ENCODE peak calls at places on chromosomes 5 and 9, in eight cellular contexts. One of them, this sample, is unnamed. For H3K9me3 and H3K4me1, the result is how much of the 10 kb centered on the place peaks cover.

GRCh38 chr5:148970228-148970627 is 92.6 kb downstream of the SH3TC2 start:
- DNase-seq in uterus: no peak
- DNase-seq in iPS DF 6.9: no peak
- DNase-seq in CD8-positive, alpha-beta T cell: no peak
- DNase-seq in A549: no peak
- DNase-seq in IMR-90: no peak
- DNase-seq in astrocyte: no peak
- DNase-seq in cardiac muscle cell: no peak
- DNase-seq in this sample: no peak

GRCh38 chr9:72858089-72858912 is 94.6 kb downstream of the ALDH1A1 start:
- DNase-seq in uterus: no peak
- DNase-seq in iPS DF 6.9: no peak
- DNase-seq in CD8-positive, alpha-beta T cell: no peak
- DNase-seq in A549: peak
- DNase-seq in IMR-90: no peak
- DNase-seq in astrocyte: no peak
- DNase-seq in cardiac muscle cell: no peak
- DNase-seq in this sample: peak

GRCh38 chr5:132436936-132437335 is 53.6 kb downstream of the IRF1 start:
- DNase-seq in uterus: no peak
- DNase-seq in iPS DF 6.9: no peak
- DNase-seq in CD8-positive, alpha-beta T cell: peak
- DNase-seq in A549: no peak
- DNase-seq in IMR-90: no peak
- DNase-seq in astrocyte: no peak
- DNase-seq in cardiac muscle cell: no peak
- DNase-seq in this sample: no peak

GRCh38 chr5:158458086-158458485 is 599.1 kb upstream of the CLINT1 start:
- DNase-seq in uterus: no peak
- DNase-seq in iPS DF 6.9: no peak
- DNase-seq in CD8-positive, alpha-beta T cell: no peak
- DNase-seq in A549: no peak
- DNase-seq in IMR-90: no peak
- DNase-seq in astrocyte: no peak
- DNase-seq in cardiac muscle cell: no peak
- DNase-seq in this sample: no peak

GRCh38 chr9:70229026-70229425 is 29.8 kb upstream of the SMC5 start:
- DNase-seq in uterus: peak
- DNase-seq in iPS DF 6.9: no peak
- DNase-seq in CD8-positive, alpha-beta T cell: no peak
- DNase-seq in A549: no peak
- DNase-seq in IMR-90: no peak
- DNase-seq in astrocyte: no peak
- DNase-seq in cardiac muscle cell: peak
- DNase-seq in this sample: no peak

GRCh38 chr5:71748360-71748759 is 29.3 kb downstream of the CARTPT start:
- DNase-seq in uterus: no peak
- DNase-seq in iPS DF 6.9: no peak
- DNase-seq in CD8-positive, alpha-beta T cell: no peak
- DNase-seq in A549: no peak
- DNase-seq in IMR-90: no peak
- DNase-seq in astrocyte: no peak
- DNase-seq in cardiac muscle cell: no peak
- DNase-seq in this sample: no peak

GRCh38 chr9:121023064-121023463 is 27.0 kb downstream of the C5 start:
- DNase-seq in uterus: no peak
- DNase-seq in iPS DF 6.9: no peak
- DNase-seq in CD8-positive, alpha-beta T cell: no peak
- DNase-seq in A549: peak
- DNase-seq in IMR-90: no peak
- DNase-seq in astrocyte: peak
- DNase-seq in cardiac muscle cell: no peak
- DNase-seq in this sample: peak

GRCh38 chr9:94663139-94663538 is 23.8 kb upstream of the FBP1 start:
- DNase-seq in uterus: no peak
- DNase-seq in iPS DF 6.9: no peak
- DNase-seq in CD8-positive, alpha-beta T cell: no peak
- DNase-seq in A549: no peak
- DNase-seq in IMR-90: no peak
- DNase-seq in astrocyte: no peak
- DNase-seq in cardiac muscle cell: no peak
- DNase-seq in this sample: no peak

GRCh38 chr5:52964138-52964537 is 25.0 kb upstream of the ITGA2 start:
- DNase-seq in uterus: no peak
- DNase-seq in iPS DF 6.9: no peak
- DNase-seq in CD8-positive, alpha-beta T cell: no peak
- DNase-seq in A549: no peak
- DNase-seq in IMR-90: peak
- DNase-seq in astrocyte: no peak
- DNase-seq in cardiac muscle cell: no peak
- DNase-seq in this sample: no peak

GRCh38 chr5:111115229-111115628 is 23.1 kb downstream of the WDR36 start:
- DNase-seq in uterus: no peak
- DNase-seq in iPS DF 6.9: no peak
- DNase-seq in CD8-positive, alpha-beta T cell: no peak
- DNase-seq in A549: no peak
- DNase-seq in IMR-90: no peak
- DNase-seq in astrocyte: no peak
- DNase-seq in cardiac muscle cell: no peak
- DNase-seq in this sample: no peak

GRCh38 chr5:16666140-16666860 is 49.5 kb upstream of the RETREG1 start:
- DNase-seq in uterus: no peak
- DNase-seq in iPS DF 6.9: no peak
- DNase-seq in CD8-positive, alpha-beta T cell: peak
- DNase-seq in A549: no peak
- DNase-seq in IMR-90: no peak
- DNase-seq in astrocyte: no peak
- DNase-seq in cardiac muscle cell: no peak
- DNase-seq in this sample: no peak

GRCh38 chr5:138752341-138752950 is 779 bp upstream of the CTNNA1 start:
- DNase-seq in uterus: peak
- DNase-seq in iPS DF 6.9: no peak
- DNase-seq in CD8-positive, alpha-beta T cell: peak
- DNase-seq in A549: peak
- DNase-seq in IMR-90: no peak
- DNase-seq in astrocyte: no peak
- DNase-seq in cardiac muscle cell: peak
- DNase-seq in this sample: peak

GRCh38 chr9:127629468-127630081 is 17.5 kb downstream of the STXBP1 start:
- DNase-seq in uterus: no peak
- DNase-seq in iPS DF 6.9: no peak
- DNase-seq in CD8-positive, alpha-beta T cell: no peak
- DNase-seq in A549: no peak
- DNase-seq in IMR-90: peak
- DNase-seq in astrocyte: no peak
- DNase-seq in cardiac muscle cell: no peak
- DNase-seq in this sample: no peak

GRCh38 chr5:107670028-107670926 is 460 bp downstream of the EFNA5 start:
- DNase-seq in uterus: no peak
- DNase-seq in iPS DF 6.9: no peak
- DNase-seq in CD8-positive, alpha-beta T cell: no peak
- DNase-seq in A549: peak
- DNase-seq in IMR-90: peak
- DNase-seq in astrocyte: peak
- DNase-seq in cardiac muscle cell: peak
- DNase-seq in this sample: peak

GRCh38 chr9:70491798-70492736 is 77.6 kb upstream of the KLF9 start:
- DNase-seq in uterus: no peak
- DNase-seq in iPS DF 6.9: no peak
- DNase-seq in CD8-positive, alpha-beta T cell: no peak
- DNase-seq in A549: no peak
- DNase-seq in IMR-90: no peak
- DNase-seq in astrocyte: no peak
- DNase-seq in cardiac muscle cell: no peak
- DNase-seq in this sample: no peak

GRCh38 chr5:143063175-143063970 is 293.2 kb downstream of the ARHGAP26 start:
- DNase-seq in uterus: peak
- DNase-seq in iPS DF 6.9: no peak
- DNase-seq in CD8-positive, alpha-beta T cell: no peak
- DNase-seq in A549: no peak
- DNase-seq in IMR-90: peak
- DNase-seq in astrocyte: no peak
- DNase-seq in cardiac muscle cell: peak
- DNase-seq in this sample: no peak

GRCh38 chr5:141422742-141423291 is 2.0 kb downstream of the PCDHGA11 start:
- DNase-seq in uterus: no peak
- DNase-seq in iPS DF 6.9: no peak
- DNase-seq in CD8-positive, alpha-beta T cell: no peak
- DNase-seq in A549: no peak
- DNase-seq in IMR-90: no peak
- DNase-seq in astrocyte: no peak
- DNase-seq in cardiac muscle cell: no peak
- DNase-seq in this sample: no peak

GRCh38 chr5:141420855-141421488 is at the start of gene PCDHGA11:
- DNase-seq in uterus: no peak
- DNase-seq in iPS DF 6.9: no peak
- DNase-seq in CD8-positive, alpha-beta T cell: no peak
- DNase-seq in A549: no peak
- DNase-seq in IMR-90: peak
- DNase-seq in astrocyte: peak
- DNase-seq in cardiac muscle cell: no peak
- DNase-seq in this sample: peak

GRCh38 chr5:141419074-141419880 is 1.6 kb upstream of the PCDHGA11 start:
- DNase-seq in uterus: no peak
- DNase-seq in iPS DF 6.9: no peak
- DNase-seq in CD8-positive, alpha-beta T cell: no peak
- DNase-seq in A549: no peak
- DNase-seq in IMR-90: no peak
- DNase-seq in astrocyte: no peak
- DNase-seq in cardiac muscle cell: no peak
- DNase-seq in this sample: no peak

DNA sequence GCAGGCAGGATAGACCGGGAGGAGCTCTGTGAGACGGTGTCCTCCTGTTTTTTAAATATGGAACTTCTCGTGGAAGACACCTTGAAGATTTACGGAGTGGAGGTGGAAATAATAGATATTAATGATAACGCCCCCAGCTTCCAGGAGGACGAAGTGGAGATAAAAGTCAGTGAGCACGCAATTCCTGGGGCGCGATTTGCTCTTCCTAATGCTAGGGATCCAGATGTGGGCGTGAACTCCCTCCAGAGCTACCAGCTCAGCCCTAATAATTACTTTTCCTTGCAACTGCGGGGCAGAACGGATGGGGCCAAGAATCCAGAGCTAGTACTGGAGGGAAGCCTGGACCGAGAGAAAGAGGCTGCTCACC is 621 bp downstream of the PCDHGA11 start:
- DNase-seq in uterus: no peak
- DNase-seq in iPS DF 6.9: no peak
- DNase-seq in CD8-positive, alpha-beta T cell: no peak
- DNase-seq in A549: no peak
- DNase-seq in IMR-90: no peak
- DNase-seq in astrocyte: no peak
- DNase-seq in cardiac muscle cell: no peak
- DNase-seq in this sample: no peak
- H3K9me3 ChIP-seq in uterus: under half
- H3K9me3 ChIP-seq in iPS DF 6.9: under half
- H3K9me3 ChIP-seq in CD8-positive, alpha-beta T cell: under half
- H3K9me3 ChIP-seq in A549: half or more
- H3K9me3 ChIP-seq in IMR-90: half or more
- H3K9me3 ChIP-seq in astrocyte: half or more
- H3K9me3 ChIP-seq in cardiac muscle cell: under half
- H3K9me3 ChIP-seq in this sample: under half

GRCh38 chr5:14240366-14240765 is 97.2 kb downstream of the TRIO start:
- DNase-seq in uterus: no peak
- DNase-seq in iPS DF 6.9: no peak
- DNase-seq in CD8-positive, alpha-beta T cell: no peak
- DNase-seq in A549: no peak
- DNase-seq in IMR-90: peak
- DNase-seq in astrocyte: peak
- DNase-seq in cardiac muscle cell: no peak
- DNase-seq in this sample: peak

GRCh38 chr5:14244721-14245518 is 101.8 kb downstream of the TRIO start:
- DNase-seq in uterus: no peak
- DNase-seq in iPS DF 6.9: no peak
- DNase-seq in CD8-positive, alpha-beta T cell: no peak
- DNase-seq in A549: no peak
- DNase-seq in IMR-90: peak
- DNase-seq in astrocyte: peak
- DNase-seq in cardiac muscle cell: no peak
- DNase-seq in this sample: peak

GRCh38 chr5:14242447-14242846 is 99.3 kb downstream of the TRIO start:
- DNase-seq in uterus: no peak
- DNase-seq in iPS DF 6.9: no peak
- DNase-seq in CD8-positive, alpha-beta T cell: no peak
- DNase-seq in A549: no peak
- DNase-seq in IMR-90: no peak
- DNase-seq in astrocyte: no peak
- DNase-seq in cardiac muscle cell: no peak
- DNase-seq in this sample: no peak

GRCh38 chr5:14243768-14244167 is 100.6 kb downstream of the TRIO start:
- DNase-seq in uterus: no peak
- DNase-seq in iPS DF 6.9: no peak
- DNase-seq in CD8-positive, alpha-beta T cell: no peak
- DNase-seq in A549: no peak
- DNase-seq in IMR-90: no peak
- DNase-seq in astrocyte: no peak
- DNase-seq in cardiac muscle cell: no peak
- DNase-seq in this sample: no peak

GRCh38 chr5:14242871-14243383 is 99.8 kb downstream of the TRIO start:
- DNase-seq in uterus: no peak
- DNase-seq in iPS DF 6.9: no peak
- DNase-seq in CD8-positive, alpha-beta T cell: no peak
- DNase-seq in A549: no peak
- DNase-seq in IMR-90: no peak
- DNase-seq in astrocyte: no peak
- DNase-seq in cardiac muscle cell: no peak
- DNase-seq in this sample: no peak
- H3K4me1 ChIP-seq in uterus: under half
- H3K4me1 ChIP-seq in iPS DF 6.9: under half
- H3K4me1 ChIP-seq in CD8-positive, alpha-beta T cell: under half
- H3K4me1 ChIP-seq in A549: half or more
- H3K4me1 ChIP-seq in IMR-90: under half
- H3K4me1 ChIP-seq in astrocyte: under half
- H3K4me1 ChIP-seq in cardiac muscle cell: under half
- H3K4me1 ChIP-seq in this sample: under half

DNA sequence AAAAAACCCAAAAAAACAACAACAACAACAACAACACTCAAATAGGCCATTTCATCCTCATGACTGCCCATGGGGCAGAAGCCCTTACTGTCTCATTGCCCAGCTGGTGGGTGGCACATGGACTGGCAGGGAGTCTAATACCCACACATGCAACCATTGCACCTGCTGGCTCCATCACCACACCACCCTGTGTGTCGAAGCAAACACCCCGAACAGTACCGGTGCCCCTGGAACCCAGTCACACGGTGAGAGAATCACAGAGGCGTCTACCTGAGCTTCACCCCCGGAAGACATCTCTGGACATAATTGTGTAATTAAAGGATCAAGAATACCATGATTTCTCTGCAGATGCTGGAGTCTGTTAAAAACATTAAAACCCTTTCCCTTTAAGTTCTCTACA is 6.5 kb downstream of the PAEP start:
- DNase-seq in uterus: no peak
- DNase-seq in iPS DF 6.9: no peak
- DNase-seq in CD8-positive, alpha-beta T cell: no peak
- DNase-seq in A549: no peak
- DNase-seq in IMR-90: no peak
- DNase-seq in astrocyte: no peak
- DNase-seq in cardiac muscle cell: no peak
- DNase-seq in this sample: no peak
- H3K4me3 ChIP-seq in uterus: no peak
- H3K4me3 ChIP-seq in iPS DF 6.9: no peak
- H3K4me3 ChIP-seq in CD8-positive, alpha-beta T cell: no peak
- H3K4me3 ChIP-seq in A549: no peak
- H3K4me3 ChIP-seq in IMR-90: no peak
- H3K4me3 ChIP-seq in astrocyte: no peak
- H3K4me3 ChIP-seq in cardiac muscle cell: no peak
- H3K4me3 ChIP-seq in this sample: no peak

GRCh38 chr9:138061631-138062030 is 184.0 kb downstream of the CACNA1B start:
- DNase-seq in uterus: no peak
- DNase-seq in iPS DF 6.9: no peak
- DNase-seq in CD8-positive, alpha-beta T cell: no peak
- DNase-seq in A549: no peak
- DNase-seq in IMR-90: no peak
- DNase-seq in astrocyte: no peak
- DNase-seq in cardiac muscle cell: no peak
- DNase-seq in this sample: no peak
- H3K9me3 ChIP-seq in uterus: under half
- H3K9me3 ChIP-seq in iPS DF 6.9: under half
- H3K9me3 ChIP-seq in CD8-positive, alpha-beta T cell: under half
- H3K9me3 ChIP-seq in A549: under half
- H3K9me3 ChIP-seq in IMR-90: half or more
- H3K9me3 ChIP-seq in astrocyte: under half
- H3K9me3 ChIP-seq in cardiac muscle cell: under half
- H3K9me3 ChIP-seq in this sample: under half

This sample was measured in adipocyte.